ENCODE peak calls at places on chromosomes 13 and 19, in six cellular contexts. W, M, N, C, F and H are unnamed samples.

GRCh38 chr13:53206455-53206854 is 177.8 kb downstream of the OLFM4 start:
- DNase-seq in W (no peak), M (no peak), N (peak), C (peak), F (no peak), H (no peak)

GRCh38 chr13:93254775-93255174 is 28.2 kb downstream of the GPC6 start:
- DNase-seq in W (no peak), M (no peak), N (no peak), C (no peak), F (no peak), H (no peak)

GRCh38 chr13:48784906-48785555 is 131.3 kb downstream of the CYSLTR2 start:
- DNase-seq in W (no peak), M (no peak), N (no peak), C (no peak), F (no peak), H (no peak)

GRCh38 chr13:113152894-113153809 is 5.3 kb upstream of the PROZ start:
- DNase-seq in W (peak), M (peak), N (no peak), C (peak), F (no peak), H (peak)

GRCh38 chr13:34750078-34750703 is 191.9 kb upstream of the NBEA start:
- DNase-seq in W (no peak), M (peak), N (no peak), C (peak), F (no peak), H (no peak)

GRCh38 chr13:114099918-114100445 is 32.4 kb downstream of the RASA3 start:
- DNase-seq in W (no peak), M (no peak), N (peak), C (peak), F (no peak), H (no peak)

GRCh38 chr13:45737571-45738002 is 35.5 kb downstream of the CBY2 start:
- DNase-seq in W (no peak), M (no peak), N (no peak), C (no peak), F (no peak), H (no peak)

GRCh38 chr19:4914736-4915501 is 5.6 kb downstream of the UHRF1 start:
- DNase-seq in W (peak), M (no peak), N (peak), C (peak), F (no peak), H (no peak)

GRCh38 chr13:38804536-38804935 is 117.7 kb downstream of the FREM2 start:
- DNase-seq in W (no peak), M (no peak), N (no peak), C (peak), F (no peak), H (no peak)

GRCh38 chr13:107422421-107422820 is 792.9 kb downstream of the LIG4 start:
- DNase-seq in W (no peak), M (no peak), N (no peak), C (no peak), F (no peak), H (no peak)

DNA sequence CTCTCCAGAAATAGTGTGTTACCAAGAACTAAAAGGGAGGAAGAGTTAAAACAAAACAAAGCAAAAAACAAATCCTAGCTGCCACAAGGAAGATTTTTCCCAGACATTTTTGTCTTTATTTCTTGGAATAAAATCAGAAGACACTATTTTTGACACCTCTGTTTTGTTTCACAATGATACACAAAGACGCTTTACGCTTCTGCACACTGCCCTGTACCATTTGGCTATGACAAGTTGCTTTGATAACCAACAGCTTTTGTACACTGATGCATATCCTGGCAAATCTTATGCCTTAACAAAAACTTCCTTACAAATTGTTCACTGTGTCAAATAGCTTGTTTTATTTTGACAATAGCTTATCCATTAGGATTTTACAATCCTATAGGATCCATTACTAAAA is 103.5 kb upstream of the RAP2A start:
- DNase-seq in W (no peak), M (no peak), N (no peak), C (no peak), F (no peak), H (no peak)
- TF ChIP-seq CTCF in W (no peak), M (no peak), N (no peak), C (no peak), F (no peak), H (no peak)

GRCh38 chr13:42478531-42479156 is 95.3 kb upstream of the TNFSF11 start:
- DNase-seq in W (no peak), M (no peak), N (peak), C (peak), F (no peak), H (no peak)
- TF ChIP-seq CTCF in W (no peak), M (no peak), N (peak), C (peak), F (peak), H (peak)

GRCh38 chr19:534088-534487 is 2.5 kb downstream of the CDC34 start:
- DNase-seq in W (no peak), M (no peak), N (no peak), C (no peak), F (no peak), H (no peak)
- TF ChIP-seq CTCF in W (no peak), M (no peak), N (no peak), C (no peak), F (no peak), H (no peak)

DNA sequence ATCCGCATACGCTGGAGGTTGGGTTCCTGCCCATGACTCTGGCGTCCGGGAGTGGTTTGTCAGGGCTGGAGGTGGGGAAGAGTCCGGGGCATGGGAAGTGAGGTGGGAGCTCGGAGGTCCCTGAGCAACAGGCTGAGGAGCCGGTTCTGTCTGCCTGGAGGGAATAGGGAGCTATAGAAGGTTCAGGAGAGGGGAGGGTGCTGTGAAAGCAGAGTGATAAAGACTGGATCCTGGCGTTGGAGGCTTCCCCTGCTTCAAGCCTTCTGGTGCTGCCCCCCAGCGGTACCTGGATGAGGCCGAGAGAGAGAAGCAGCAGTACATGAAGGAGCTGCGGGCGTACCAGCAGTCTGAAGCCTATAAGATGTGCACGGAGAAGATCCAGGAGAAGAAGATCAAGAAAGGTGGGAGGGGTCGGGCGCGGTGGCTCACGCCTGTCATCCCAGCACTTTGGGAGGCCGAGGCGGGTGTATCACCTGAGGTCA is 2.6 kb downstream of the HMG20B start:
- DNase-seq in W (no peak), M (no peak), N (no peak), C (peak), F (no peak), H (no peak)
- TF ChIP-seq CTCF in W (no peak), M (no peak), N (peak), C (peak), F (peak), H (peak)

GRCh38 chr19:54029930-54030490 is 33.7 kb downstream of the VSTM1 start:
- DNase-seq in W (peak), M (peak), N (peak), C (peak), F (no peak), H (no peak)

GRCh38 chr19:54035215-54036178 is 28.2 kb downstream of the VSTM1 start:
- DNase-seq in W (no peak), M (no peak), N (no peak), C (peak), F (peak), H (no peak)

GRCh38 chr19:54026656-54027055 is 35.2 kb downstream of the CACNG6 start:
- DNase-seq in W (no peak), M (no peak), N (no peak), C (no peak), F (no peak), H (no peak)

GRCh38 chr19:54030895-54031586 is 32.7 kb downstream of the VSTM1 start:
- DNase-seq in W (no peak), M (no peak), N (no peak), C (peak), F (no peak), H (no peak)
- TF ChIP-seq CTCF in W (no peak), M (no peak), N (peak), C (peak), F (peak), H (peak)

DNA sequence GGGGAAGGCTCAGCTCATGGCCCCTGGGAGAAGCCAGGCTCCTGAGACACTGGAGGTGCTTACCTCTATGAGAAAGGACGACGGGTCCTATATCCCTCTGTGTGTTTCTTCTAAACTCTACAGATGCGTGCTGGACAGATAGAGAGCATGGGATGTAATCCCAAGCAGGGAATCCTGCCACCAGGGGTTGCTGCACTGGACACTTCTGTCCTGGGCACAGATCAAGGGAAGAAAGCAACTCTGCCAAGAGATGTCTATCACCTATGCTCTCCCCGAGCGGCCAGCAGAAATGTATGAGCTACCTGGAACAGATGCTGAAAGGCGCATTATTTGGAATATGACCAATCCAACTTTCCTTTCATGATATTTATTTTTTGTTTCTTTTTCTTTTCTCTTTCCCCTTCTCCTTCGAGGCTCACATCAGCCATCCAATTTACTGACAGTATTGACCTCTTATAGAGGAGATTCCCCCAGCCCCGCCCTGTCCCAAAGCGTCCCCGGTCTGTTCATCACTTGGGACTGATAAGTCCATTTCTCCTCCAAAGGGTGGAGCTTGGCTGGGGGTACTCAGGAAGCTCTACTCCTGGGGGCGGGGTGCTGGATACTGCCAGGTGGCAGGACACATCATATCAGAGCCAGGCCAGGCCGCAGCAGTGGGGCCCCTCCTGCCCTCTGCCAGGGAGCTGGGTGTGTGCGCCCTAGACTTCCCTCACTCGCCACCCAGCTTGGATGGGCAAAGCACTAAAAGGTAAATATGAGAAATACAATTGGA is 34.2 kb downstream of the TSHZ3 start:
- DNase-seq in W (no peak), M (no peak), N (no peak), C (no peak), F (no peak), H (no peak)
- TF ChIP-seq CTCF in W (no peak), M (no peak), N (no peak), C (peak), F (peak), H (peak)

GRCh38 chr19:42942187-42942789 is 5.3 kb upstream of the PSG7 start:
- DNase-seq in W (no peak), M (no peak), N (peak), C (peak), F (no peak), H (no peak)
- TF ChIP-seq CTCF in W (no peak), M (no peak), N (peak), C (peak), F (peak), H (no peak)